ENCODE peak calls at places on chromosome 2, in five cellular contexts. X is pancreas, E is neuronal stem cell, F is fibroblast of lung, L is adrenal gland. S is an unnamed sample.

GRCh38 chr2:230873670-230874401 is 9.1 kb downstream of the ITM2C start:
- DNase-seq in F (no peak), L (no peak), X (no peak), E (no peak), S (no peak)

GRCh38 chr2:151334082-151334815 is 23.1 kb upstream of the TNFAIP6 start:
- DNase-seq in E (no peak), L (no peak), F (peak; percentile 96), X (no peak), S (no peak)

GRCh38 chr2:128444816-128445532 is 126.3 kb upstream of the HS6ST1 start:
- DNase-seq in F (no peak), L (no peak), E (no peak), X (no peak), S (peak; percentile 1)

GRCh38 chr2:195820373-195820772 is 163.3 kb downstream of the SLC39A10 start:
- DNase-seq in X (no peak), E (no peak), L (no peak), F (peak; percentile 90), S (no peak)

GRCh38 chr2:135694711-135695110 is 46.9 kb upstream of the UBXN4 start:
- DNase-seq in X (no peak), F (peak; percentile 25), L (no peak), E (no peak), S (no peak)

GRCh38 chr2:150486539-150487484 is 655 bp downstream of the RND3 start:
- DNase-seq in E (peak; percentile 47), F (peak; percentile 65), L (peak; percentile 52), X (peak; percentile 37), S (no peak)

GRCh38 chr2:105085525-105085924 is 47.7 kb downstream of the MRPS9 start:
- DNase-seq in F (no peak), L (no peak), X (no peak), E (no peak), S (no peak)

GRCh38 chr2:120707816-120708215 is 27.9 kb upstream of the GLI2 start:
- DNase-seq in E (no peak), X (no peak), F (no peak), L (no peak), S (no peak)

GRCh38 chr2:65030933-65031332 is 25.3 kb upstream of the CEP68 start:
- DNase-seq in L (no peak), E (no peak), F (no peak), X (no peak), S (no peak)

GRCh38 chr2:222424729-222425671 is 657 bp downstream of the SGPP2 start:
- DNase-seq in F (no peak), E (no peak), X (peak; percentile 12), L (peak; percentile 41), S (no peak)

GRCh38 chr2:66434679-66435548 is at the start of gene MEIS1:
- DNase-seq in L (peak; percentile 96), E (no peak), X (peak; percentile 96), F (peak; percentile 100), S (peak; percentile 92)

GRCh38 chr2:199452200-199452990 is 5.3 kb downstream of the SATB2 start:
- DNase-seq in L (no peak), E (no peak), F (no peak), X (no peak), S (peak; percentile 40)

GRCh38 chr2:120424274-120424796 is 78.4 kb downstream of the INHBB start:
- DNase-seq in E (no peak), X (no peak), F (no peak), L (no peak), S (no peak)

GRCh38 chr2:141911485-141912066 is 219.2 kb downstream of the LRP1B start:
- DNase-seq in X (peak; percentile 23), L (no peak), E (peak; percentile 17), F (peak; percentile 42), S (peak; percentile 44)

GRCh38 chr2:101253013-101253712 is 477 bp downstream of the CNOT11 start:
- DNase-seq in L (peak; percentile 69), F (peak; percentile 62), E (no peak), X (peak; percentile 77), S (peak; percentile 20)

GRCh38 chr2:14240868-14241267 is 391.6 kb upstream of the LRATD1 start:
- DNase-seq in E (no peak), L (no peak), X (no peak), F (no peak), S (no peak)

GRCh38 chr2:29232041-29232440 is 116.8 kb downstream of the CLIP4 start:
- DNase-seq in L (no peak), F (no peak), E (no peak), X (no peak), S (no peak)

GRCh38 chr2:113131343-113131933 is 4.0 kb downstream of the IL1RN start:
- DNase-seq in X (no peak), L (no peak), F (no peak), E (no peak), S (no peak)

GRCh38 chr2:152055366-152056108 is 43.3 kb downstream of the CACNB4 start:
- DNase-seq in F (no peak), X (no peak), L (no peak), E (no peak), S (no peak)

GRCh38 chr2:215657844-215658243 is 222.0 kb upstream of the FN1 start:
- DNase-seq in F (peak; percentile 98), X (no peak), L (no peak), E (no peak), S (no peak)

GRCh38 chr2:8462280-8462679 is 219.6 kb upstream of the ID2 start:
- DNase-seq in E (no peak), L (no peak), X (no peak), F (no peak), S (no peak)

GRCh38 chr2:100383306-100383705 is 34.2 kb downstream of the CHST10 start:
- DNase-seq in X (no peak), F (no peak), E (no peak), L (no peak), S (no peak)

DNA sequence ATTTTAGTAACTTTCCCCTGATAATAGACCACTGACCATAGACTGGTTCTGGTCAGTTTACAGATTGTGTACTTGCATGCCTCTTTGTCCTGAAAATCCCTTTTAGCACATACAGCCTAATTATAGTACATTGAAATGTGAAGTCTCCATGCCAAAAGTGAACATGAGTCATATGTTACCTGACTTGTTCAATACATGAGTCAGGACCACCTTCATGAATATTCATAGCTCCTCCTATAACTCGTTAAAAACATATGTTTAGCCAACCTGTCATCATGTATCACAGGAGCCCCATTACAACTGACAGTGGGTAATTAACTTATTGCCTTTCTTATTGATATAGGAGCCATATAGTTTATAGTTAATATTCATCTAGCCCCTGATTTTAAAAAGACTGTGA is 78.6 kb downstream of the SH3YL1 start:
- DNase-seq in X (no peak), L (no peak), E (no peak), F (no peak), S (no peak)
- H3K9me3 ChIP-seq in X (no peaks in the 10 kb centered on the region), L (no peaks in the 10 kb centered on the region), E (peaks cover 38% of the 10 kb centered on the region), F (no peaks in the 10 kb centered on the region), S (no peaks in the 10 kb centered on the region)

GRCh38 chr2:224563537-224563936 is 21.6 kb downstream of the CUL3 start:
- DNase-seq in L (no peak), E (no peak), X (no peak), F (peak; percentile 62), S (no peak)
- H3K36me3 ChIP-seq in L (no peaks in the 10 kb centered on the region), E (peaks cover 37% of the 10 kb centered on the region), X (no peaks in the 10 kb centered on the region), F (no peaks in the 10 kb centered on the region), S (no peaks in the 10 kb centered on the region)

GRCh38 chr2:84880395-84880644 is 564 bp downstream of the TRABD2A start:
- DNase-seq in F (no peak), L (no peak), E (no peak), X (no peak), S (no peak)
- H3K27me3 ChIP-seq in F (peaks cover 5% of the 10 kb centered on the region), L (peaks cover 30% of the 10 kb centered on the region), E (peaks cover 33% of the 10 kb centered on the region), X (no peaks in the 10 kb centered on the region), S (peaks cover 26% of the 10 kb centered on the region)

DNA sequence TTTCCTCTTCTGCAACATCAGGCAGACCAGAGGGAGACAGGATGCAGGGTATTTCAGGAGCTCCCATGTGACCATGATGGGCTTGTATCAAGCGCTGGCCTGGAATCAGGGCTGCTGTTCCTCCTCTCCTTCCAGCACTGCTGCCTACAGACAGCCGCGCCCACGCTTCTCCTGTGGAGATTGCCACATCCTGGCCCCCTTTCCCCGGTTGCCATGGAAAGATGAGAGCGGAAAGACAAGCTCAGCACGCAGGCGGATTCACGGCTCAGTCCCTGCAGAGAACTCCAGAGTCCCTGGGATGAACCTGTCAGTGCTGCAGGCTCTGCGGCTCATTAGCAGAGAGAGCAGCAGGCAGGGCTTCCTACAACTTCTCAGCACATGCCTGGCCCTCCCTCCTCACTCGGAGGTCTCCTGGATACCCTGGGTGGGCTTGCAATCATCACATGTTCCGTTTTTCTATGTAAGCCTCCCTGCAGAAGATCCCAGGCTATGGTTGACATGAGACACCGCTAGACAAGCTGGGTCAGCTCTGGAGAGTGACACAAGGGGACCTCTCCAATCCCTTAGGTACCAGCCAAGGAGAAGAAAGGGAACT is 497.8 kb upstream of the MYT1L start:
- DNase-seq in E (no peak), F (no peak), L (no peak), X (no peak), S (no peak)
- H3K9me3 ChIP-seq in E (no peaks in the 10 kb centered on the region), F (no peaks in the 10 kb centered on the region), L (no peaks in the 10 kb centered on the region), X (no peaks in the 10 kb centered on the region), S (no peaks in the 10 kb centered on the region)